ENCODE peak calls at places on chromosomes 4 and X, in four cellular contexts. D is WTC11, C is HEK293T, K is K562. F is an unnamed sample.

GRCh38 chrX:148380107-148380506 is 120.3 kb upstream of the AFF2 start:
- DNase-seq in K (no peak), C (no peak), D (no peak), F (no peak)

GRCh38 chrX:133726642-133727041 is 258.8 kb downstream of the GPC3 start:
- DNase-seq in D (no peak), K (no peak), C (no peak), F (no peak)

GRCh38 chr4:5812506-5813229 is 80.2 kb downstream of the CRMP1 start:
- DNase-seq in C (peak), K (peak), D (no peak), F (peak)

GRCh38 chr4:80216100-80216761 is 18.9 kb downstream of the PRDM8 start:
- DNase-seq in K (no peak), C (no peak), D (no peak), F (no peak)

GRCh38 chr4:113452868-113453620 is 308.5 kb downstream of the CAMK2D start:
- DNase-seq in C (no peak), K (no peak), D (peak), F (no peak)

GRCh38 chr4:16573181-16573580 is 325.3 kb downstream of the LDB2 start:
- DNase-seq in D (no peak), C (no peak), K (no peak), F (no peak)

GRCh38 chrX:43644124-43644701 is 11.9 kb upstream of the MAOA start:
- DNase-seq in C (no peak), D (no peak), K (peak), F (no peak)

GRCh38 chr4:105572296-105572695 is 19.9 kb downstream of the ARHGEF38 start:
- DNase-seq in C (no peak), D (no peak), K (no peak), F (no peak)

GRCh38 chr4:80017125-80017854 is 55.7 kb downstream of the ANTXR2 start:
- DNase-seq in D (no peak), C (no peak), K (no peak), F (no peak)

GRCh38 chr4:142222127-142222526 is 585.7 kb downstream of the IL15 start:
- DNase-seq in D (no peak), K (no peak), C (no peak), F (no peak)

GRCh38 chr4:17597517-17597916 is 16.9 kb upstream of the MED28 start:
- DNase-seq in C (peak), D (no peak), K (peak), F (no peak)

GRCh38 chrX:129842510-129843208 is 1.0 kb downstream of the ZDHHC9 start:
- DNase-seq in C (no peak), D (peak), K (peak), F (peak)

GRCh38 chrX:130082244-130083106 is 27.8 kb downstream of the ELF4 start:
- DNase-seq in K (peak), C (no peak), D (no peak), F (no peak)

GRCh38 chr4:121951570-121952110 is at the start of gene TRPC3:
- DNase-seq in D (peak), K (peak), C (peak), F (no peak)

GRCh38 chr4:109947918-109948317 is 35.2 kb downstream of the EGF start:
- DNase-seq in D (no peak), K (no peak), C (no peak), F (no peak)

GRCh38 chr4:19317377-19317776 is 934.3 kb upstream of the SLIT2 start:
- DNase-seq in C (no peak), D (no peak), K (no peak), F (no peak)
- TF ChIP-seq ELF4 in C (no peak), D (no peak), K (no peak), F (no peak)

GRCh38 chr4:100109921-100110320 is 80.3 kb downstream of the DDIT4L start:
- DNase-seq in K (no peak), C (no peak), D (no peak), F (no peak)

GRCh38 chr4:100113732-100114131 is 76.5 kb downstream of the DDIT4L start:
- DNase-seq in K (no peak), D (no peak), C (no peak), F (no peak)

GRCh38 chr4:100103671-100104070 is 86.6 kb downstream of the DDIT4L start:
- DNase-seq in K (no peak), D (no peak), C (no peak), F (no peak)

GRCh38 chr4:100106982-100107381 is 83.3 kb downstream of the DDIT4L start:
- DNase-seq in K (no peak), C (no peak), D (no peak), F (no peak)

GRCh38 chr4:100108869-100109268 is 81.4 kb downstream of the DDIT4L start:
- DNase-seq in K (no peak), C (no peak), D (no peak), F (no peak)
- TF ChIP-seq ELF4 in K (no peak), C (no peak), D (no peak), F (no peak)

GRCh38 chr4:152972821-152973613 is 36.9 kb downstream of the FHDC1 start:
- DNase-seq in C (no peak), D (no peak), K (no peak), F (no peak)
- TF ChIP-seq ELF4 in C (no peak), D (no peak), K (no peak), F (no peak)

GRCh38 chrX:137032841-137033773 is 688 bp downstream of the GPR101 start:
- DNase-seq in K (no peak), C (no peak), D (no peak), F (no peak)
- TF ChIP-seq ELF4 in K (no peak), C (no peak), D (no peak), F (no peak)

GRCh38 chr4:78629991-78630541 is 78.5 kb downstream of the ANXA3 start:
- DNase-seq in K (peak), D (no peak), C (no peak), F (no peak)

GRCh38 chr4:78638324-78639172 is 87.0 kb downstream of the ANXA3 start:
- DNase-seq in C (no peak), D (no peak), K (no peak), F (no peak)

GRCh38 chr4:78634011-78634664 is 82.6 kb downstream of the ANXA3 start:
- DNase-seq in C (no peak), D (no peak), K (no peak), F (no peak)
- TF ChIP-seq ELF4 in C (no peak), D (no peak), K (no peak), F (no peak)

GRCh38 chr4:56048621-56049427 is 100.1 kb downstream of the CEP135 start:
- DNase-seq in D (peak), K (peak), C (peak), F (no peak)
- TF ChIP-seq ELF4 in D (no peak), K (no peak), C (no peak), F (no peak)

F was measured in HepG2.